ENCODE peak calls at places on chromosome 1, in seven cellular contexts. E is H9, X is NCI-H510A treated with DMSO at 0.1 percent for 48 hours, T is amygdala, K is HCEC 1CT, L is lung, P is astrocyte of the cerebellum. Q is an unnamed sample.

GRCh38 chr1:39969531-39970270 is 14.8 kb downstream of the MFSD2A start:
- DNase-seq in X (no peak), L (no peak), P (no peak), T (no peak), K (no peak), E (no peak), Q (no peak)

GRCh38 chr1:30986755-30987154 is 78.2 kb upstream of the SDC3 start:
- DNase-seq in T (no peak), L (no peak), P (no peak), E (no peak), K (no peak), X (no peak), Q (no peak)

GRCh38 chr1:203703586-203703985 is 61.4 kb upstream of the LAX1 start:
- DNase-seq in T (no peak), L (no peak), X (no peak), P (no peak), K (no peak), E (no peak), Q (no peak)

GRCh38 chr1:35876988-35877387 is 6.0 kb upstream of the AGO1 start:
- DNase-seq in E (no peak), K (no peak), T (no peak), L (no peak), X (no peak), P (no peak), Q (no peak)

GRCh38 chr1:59674605-59675004 is 140.1 kb upstream of the HOOK1 start:
- DNase-seq in L (peak; percentile 48), E (no peak), K (peak; percentile 44), X (peak; percentile 91), P (no peak), T (no peak), Q (no peak)

GRCh38 chr1:204619721-204620120 is 65.8 kb downstream of the LRRN2 start:
- DNase-seq in L (no peak), K (no peak), P (no peak), T (no peak), X (no peak), E (no peak), Q (no peak)

GRCh38 chr1:16018308-16018707 is 465 bp upstream of the HSPB7 start:
- DNase-seq in E (no peak), T (no peak), P (no peak), L (no peak), K (no peak), X (no peak), Q (no peak)

GRCh38 chr1:232707142-232707541 is 77.2 kb upstream of the SIPA1L2 start:
- DNase-seq in K (no peak), L (no peak), P (no peak), E (no peak), T (no peak), X (peak; percentile 25), Q (no peak)

GRCh38 chr1:25503551-25504426 is 39.6 kb upstream of the LDLRAP1 start:
- DNase-seq in E (peak; percentile 91), K (peak; percentile 16), P (no peak), T (no peak), L (peak; percentile 59), X (peak; percentile 43), Q (peak; percentile 76)

GRCh38 chr1:170881268-170882265 is 53.8 kb upstream of the MROH9 start:
- DNase-seq in L (no peak), E (no peak), X (peak; percentile 10), T (no peak), K (peak; percentile 42), P (peak; percentile 38), Q (no peak)

GRCh38 chr1:45654540-45655280 is 30.9 kb upstream of the CCDC17 start:
- DNase-seq in X (no peak), L (no peak), E (no peak), K (peak; percentile 68), T (no peak), P (no peak), Q (peak; percentile 34)

GRCh38 chr1:23407036-23407630 is 17.4 kb downstream of the TCEA3 start:
- DNase-seq in L (no peak), E (no peak), T (no peak), P (no peak), X (no peak), K (no peak), Q (no peak)

GRCh38 chr1:23221107-23221506 is 3.8 kb upstream of the HTR1D start:
- DNase-seq in E (no peak), T (no peak), X (no peak), P (no peak), K (no peak), L (no peak), Q (no peak)

GRCh38 chr1:67816506-67816905 is 16.8 kb downstream of the GNG12 start:
- DNase-seq in L (no peak), P (no peak), K (no peak), E (no peak), X (no peak), T (no peak), Q (no peak)

GRCh38 chr1:912740-913301 is 10.9 kb upstream of the SAMD11 start:
- DNase-seq in E (peak; percentile 68), T (no peak), P (no peak), X (no peak), K (no peak), L (no peak), Q (no peak)

GRCh38 chr1:54805981-54806381 is 4.9 kb upstream of the TTC22 start:
- DNase-seq in L (no peak), X (no peak), E (peak; percentile 31), K (no peak), P (no peak), T (no peak), Q (no peak)

GRCh38 chr1:66412689-66413088 is 121.3 kb upstream of the SGIP1 start:
- DNase-seq in K (peak; percentile 43), P (no peak), L (no peak), E (no peak), X (no peak), T (no peak), Q (no peak)

GRCh38 chr1:103461171-103462105 is 64.1 kb upstream of the RNPC3 start:
- DNase-seq in P (no peak), X (peak; percentile 44), T (no peak), E (no peak), L (no peak), K (peak; percentile 37), Q (no peak)

GRCh38 chr1:101738475-101738874 is 258.3 kb downstream of the OLFM3 start:
- DNase-seq in E (no peak), L (no peak), T (no peak), X (no peak), P (no peak), K (peak; percentile 86), Q (no peak)

GRCh38 chr1:5312870-5313269 is 658.5 kb downstream of the AJAP1 start:
- DNase-seq in X (peak; percentile 54), L (peak; percentile 49), E (no peak), T (no peak), K (no peak), P (no peak), Q (no peak)

GRCh38 chr1:74395492-74395891 is 116.9 kb downstream of the LRRC53 start:
- DNase-seq in E (no peak), L (no peak), T (no peak), P (no peak), X (no peak), K (peak; percentile 2), Q (no peak)

GRCh38 chr1:176949033-176949662 is 215.4 kb downstream of the ASTN1 start:
- DNase-seq in E (peak; percentile 92), K (peak; percentile 17), X (no peak), L (peak; percentile 42), T (no peak), P (no peak), Q (peak; percentile 41)

GRCh38 chr1:59446257-59446901 is 149.5 kb downstream of the FGGY start:
- DNase-seq in X (no peak), P (no peak), E (no peak), L (no peak), K (peak; percentile 54), T (no peak), Q (no peak)

GRCh38 chr1:178849932-178850331 is 20.9 kb downstream of the ANGPTL1 start:
- DNase-seq in X (no peak), K (no peak), T (no peak), E (no peak), L (no peak), P (peak; percentile 40), Q (no peak)

GRCh38 chr1:201882665-201883132 is 6.0 kb upstream of the SHISA4 start:
- DNase-seq in K (peak; percentile 85), E (no peak), X (no peak), T (no peak), P (no peak), L (no peak), Q (no peak)

GRCh38 chr1:12087797-12088314 is 24.8 kb downstream of the TNFRSF8 start:
- DNase-seq in P (no peak), X (no peak), T (no peak), K (no peak), E (no peak), L (no peak), Q (peak; percentile 77)

GRCh38 chr1:24009406-24009805 is 29.3 kb upstream of the SRSF10 start:
- DNase-seq in P (no peak), K (peak; percentile 79), E (no peak), L (no peak), X (no peak), T (no peak), Q (no peak)

GRCh38 chr1:91884459-91885290 is 1.3 kb downstream of the TGFBR3 start:
- DNase-seq in T (no peak), L (no peak), K (no peak), X (peak; percentile 50), E (peak; percentile 45), P (no peak), Q (peak; percentile 64)

GRCh38 chr1:216914974-216915373 is 191.7 kb upstream of the ESRRG start:
- DNase-seq in X (no peak), L (no peak), T (no peak), E (no peak), K (peak; percentile 27), P (no peak), Q (no peak)

GRCh38 chr1:101071470-101071886 is 45.9 kb upstream of the DPH5 start:
- DNase-seq in X (peak; percentile 30), T (no peak), E (no peak), L (no peak), P (no peak), K (no peak), Q (no peak)

GRCh38 chr1:181173761-181174371 is 85.4 kb downstream of the IER5 start:
- DNase-seq in T (no peak), E (no peak), L (no peak), P (no peak), K (no peak), X (no peak), Q (no peak)

GRCh38 chr1:65605621-65606020 is 185.2 kb downstream of the LEPR start:
- DNase-seq in P (no peak), E (no peak), K (no peak), L (no peak), T (no peak), X (no peak), Q (no peak)

GRCh38 chr1:57422271-57423134 is 1.4 kb downstream of the DAB1 start:
- DNase-seq in T (no peak), L (no peak), E (peak; percentile 65), K (no peak), X (peak; percentile 22), P (no peak), Q (no peak)

GRCh38 chr1:225426395-225427248 is 1.2 kb downstream of the LBR start:
- DNase-seq in X (peak; percentile 42), E (no peak), K (peak; percentile 26), L (peak; percentile 50), P (no peak), T (no peak), Q (peak; percentile 53)

GRCh38 chr1:39645411-39646043 is 6.1 kb upstream of the HEYL start:
- DNase-seq in P (no peak), K (no peak), T (no peak), L (no peak), X (no peak), E (no peak), Q (no peak)

GRCh38 chr1:171061425-171062143 is 29.1 kb upstream of the FMO3 start:
- DNase-seq in L (no peak), P (no peak), K (peak; percentile 24), X (no peak), T (no peak), E (no peak), Q (no peak)

GRCh38 chr1:151058682-151059341 is 610 bp downstream of the CDC42SE1 start:
- DNase-seq in P (no peak), K (peak; percentile 19), X (peak; percentile 83), E (peak; percentile 58), T (no peak), L (peak; percentile 75), Q (no peak)

GRCh38 chr1:207181838-207182237 is 77.8 kb downstream of the C4BPA start:
- DNase-seq in T (no peak), X (no peak), K (peak; percentile 25), L (no peak), P (no peak), E (no peak), Q (no peak)

Q was measured in activated CD4-positive, alpha-beta memory T cell treated with anti-CD3 and anti-CD28 coated beads for 36 hours.